ENCODE peak calls at places on chromosomes 3 and 15, in five cellular contexts. F is upper lobe of right lung, L is progenitor cell of endocrine pancreas, Q is coronary artery, E is thoracic aorta. O is an unnamed sample.

GRCh38 chr3:138935864-138936762 is 10.8 kb downstream of the FOXL2 start:
- DNase-seq in F (peak; percentile 88), L (peak; percentile 86), Q (no peak), E (no peak), O (no peak)

GRCh38 chr3:42504334-42505202 is 2.1 kb downstream of the VIPR1 start:
- DNase-seq in F (peak; percentile 40), L (no peak), Q (peak; percentile 22), E (no peak), O (peak; percentile 47)

GRCh38 chr3:104273046-104273649 is 1093.6 kb upstream of the ALCAM start:
- DNase-seq in F (no peak), L (no peak), Q (no peak), E (no peak), O (no peak)

GRCh38 chr15:70362911-70363310 is 265.2 kb upstream of the TLE3 start:
- DNase-seq in F (peak; percentile 71), L (no peak), Q (peak; percentile 69), E (no peak), O (peak; percentile 67)

GRCh38 chr3:152100491-152101086 is 168.1 kb upstream of the MBNL1 start:
- DNase-seq in F (no peak), L (no peak), Q (no peak), E (no peak), O (no peak)

GRCh38 chr3:87268646-87269211 is 7.7 kb downstream of the POU1F1 start:
- DNase-seq in F (no peak), L (no peak), Q (no peak), E (no peak), O (no peak)

GRCh38 chr15:101250931-101251829 is 668 bp downstream of the CHSY1 start:
- DNase-seq in F (no peak), L (peak; percentile 49), Q (no peak), E (no peak), O (no peak)

GRCh38 chr15:68822818-68823217 is 2.1 kb upstream of the ANP32A start:
- DNase-seq in F (no peak), L (no peak), Q (no peak), E (no peak), O (no peak)

GRCh38 chr3:43190682-43191081 is 84.8 kb upstream of the POMGNT2 start:
- DNase-seq in F (no peak), L (no peak), Q (no peak), E (no peak), O (no peak)

GRCh38 chr15:40702077-40702476 is 7.1 kb downstream of the RAD51 start:
- DNase-seq in F (no peak), L (no peak), Q (no peak), E (no peak), O (no peak)

GRCh38 chr3:61600195-61600594 is 38.8 kb downstream of the PTPRG start:
- DNase-seq in F (no peak), L (no peak), Q (no peak), E (no peak), O (no peak)

GRCh38 chr15:95922431-95922830 is 408.1 kb upstream of the NR2F2 start:
- DNase-seq in F (no peak), L (no peak), Q (no peak), E (no peak), O (no peak)

GRCh38 chr15:74525946-74526345 is 15.1 kb upstream of the ARID3B start:
- DNase-seq in F (no peak), L (no peak), Q (no peak), E (no peak), O (no peak)

GRCh38 chr3:37859908-37860199 is 1.8 kb upstream of the CTDSPL start:
- DNase-seq in F (no peak), L (no peak), Q (no peak), E (no peak), O (no peak)

GRCh38 chr15:72585659-72586058 is 68.8 kb upstream of the GOLGA6B start:
- DNase-seq in F (no peak), L (no peak), Q (no peak), E (no peak), O (no peak)

GRCh38 chr15:69502470-69503045 is 49.9 kb downstream of the RPLP1 start:
- DNase-seq in F (no peak), L (no peak), Q (no peak), E (no peak), O (peak; percentile 62)

GRCh38 chr15:64895285-64896065 is 16.2 kb upstream of the ANKDD1A start:
- DNase-seq in F (no peak), L (no peak), Q (no peak), E (no peak), O (no peak)

GRCh38 chr15:49843725-49844124 is 222.9 kb downstream of the DTWD1 start:
- DNase-seq in F (no peak), L (no peak), Q (no peak), E (no peak), O (no peak)

GRCh38 chr3:124776856-124777255 is 46.6 kb downstream of the UMPS start:
- DNase-seq in F (no peak), L (no peak), Q (no peak), E (no peak), O (no peak)

GRCh38 chr3:80612366-80612765 is 844.6 kb upstream of the ROBO1 start:
- DNase-seq in F (no peak), L (no peak), Q (no peak), E (no peak), O (no peak)

GRCh38 chr3:45273681-45274515 is 47.8 kb upstream of the TMEM158 start:
- DNase-seq in F (no peak), L (no peak), Q (no peak), E (no peak), O (no peak)

GRCh38 chr3:175485436-175485835 is 626.3 kb downstream of the NAALADL2 start:
- DNase-seq in F (no peak), L (no peak), Q (no peak), E (no peak), O (no peak)

GRCh38 chr3:126936110-126936509 is 46.8 kb upstream of the PLXNA1 start:
- DNase-seq in F (no peak), L (no peak), Q (no peak), E (no peak), O (no peak)

GRCh38 chr15:73108676-73109075 is 56.4 kb downstream of the NEO1 start:
- DNase-seq in F (no peak), L (no peak), Q (no peak), E (no peak), O (no peak)

GRCh38 chr15:59311245-59311644 is 61.4 kb downstream of the MYO1E start:
- DNase-seq in F (no peak), L (no peak), Q (no peak), E (no peak), O (no peak)

GRCh38 chr3:165259518-165260193 is 63.5 kb upstream of the SLITRK3 start:
- DNase-seq in F (no peak), L (no peak), Q (no peak), E (no peak), O (no peak)

DNA sequence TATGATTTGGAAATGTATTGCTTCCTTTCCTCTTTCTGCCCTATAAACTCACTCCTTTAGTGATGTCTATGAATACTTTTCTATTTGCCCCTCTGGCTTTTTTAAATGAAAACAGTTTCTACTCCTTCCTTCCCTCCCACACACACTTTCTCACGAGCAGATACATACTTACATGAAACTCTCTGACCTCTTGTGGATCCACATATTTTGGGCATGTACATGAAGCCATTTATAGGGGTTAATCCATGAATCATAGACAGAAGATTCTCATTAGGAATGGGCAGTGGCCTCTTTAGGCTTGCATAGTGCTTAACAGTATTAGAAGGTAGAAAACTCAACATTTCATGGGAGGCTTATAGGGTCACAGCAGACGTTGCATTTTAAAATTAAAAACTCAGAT is 24.8 kb downstream of the ANAPC13 start:
- DNase-seq in F (no peak), L (no peak), Q (no peak), E (no peak), O (no peak)
- TF ChIP-seq CTCF in F (no peak), L (no peak), Q (no peak), E (no peak), O (no peak)

GRCh38 chr3:51535146-51536019 is 3.1 kb upstream of the RAD54L2 start:
- DNase-seq in F (no peak), L (no peak), Q (no peak), E (no peak), O (no peak)

GRCh38 chr3:51539291-51539891 is 872 bp downstream of the RAD54L2 start:
- DNase-seq in F (no peak), L (no peak), Q (no peak), E (peak; percentile 33), O (no peak)

GRCh38 chr3:51538115-51538458 is 432 bp upstream of the RAD54L2 start:
- DNase-seq in F (no peak), L (no peak), Q (no peak), E (no peak), O (no peak)

GRCh38 chr3:51544011-51544775 is 5.7 kb downstream of the RAD54L2 start:
- DNase-seq in F (no peak), L (no peak), Q (no peak), E (no peak), O (no peak)

DNA sequence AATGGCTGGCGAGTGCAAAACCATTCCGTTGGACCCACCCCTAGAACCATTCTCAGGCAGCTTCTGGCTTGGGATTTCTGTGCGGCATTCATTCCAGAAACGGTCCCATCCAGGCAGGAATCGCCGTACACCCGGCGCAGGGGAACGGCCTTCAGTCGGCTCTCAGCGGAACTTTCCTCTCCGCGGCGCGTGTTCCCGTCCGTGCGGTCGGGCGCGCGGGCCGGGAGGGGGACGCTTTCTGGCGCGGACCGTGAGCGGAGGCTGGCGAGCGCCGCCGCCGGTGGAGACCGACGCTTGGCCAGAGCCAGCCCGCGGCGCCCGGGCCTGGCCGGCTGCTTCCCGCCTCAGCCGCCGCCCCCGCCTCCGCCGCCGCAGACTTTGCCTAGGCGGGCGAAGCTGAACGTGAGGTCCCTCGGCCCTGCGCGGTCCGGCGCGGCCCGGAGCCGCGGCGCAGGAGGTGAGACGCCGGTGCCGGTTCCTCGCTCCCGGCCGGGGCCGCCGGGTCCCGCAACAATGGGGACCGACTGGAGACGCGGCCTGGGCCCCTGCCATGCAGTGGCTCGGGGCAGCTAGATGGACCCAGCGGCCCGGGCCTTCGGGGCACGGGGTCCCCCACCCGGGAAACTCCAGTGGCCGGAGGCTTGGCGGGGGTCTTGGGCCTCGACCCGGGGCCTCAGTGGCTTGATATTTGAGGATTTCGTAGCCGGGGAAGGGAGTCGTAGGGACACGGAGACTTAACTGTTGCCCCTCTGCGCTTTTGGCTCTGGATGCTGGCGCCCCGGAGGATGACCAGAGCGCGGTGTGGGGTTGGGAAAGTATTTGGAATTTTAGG is at the start of gene RAD54L2:
- DNase-seq in F (peak; percentile 93), L (peak; percentile 61), Q (peak; percentile 86), E (peak; percentile 15), O (peak; percentile 91)
- TF ChIP-seq CTCF in F (peak; percentile 27), L (peak; percentile 35), Q (peak; percentile 29), E (no peak), O (peak; percentile 45)

GRCh38 chr15:88835119-88835518 is 31.9 kb downstream of the ACAN start:
- DNase-seq in F (no peak), L (no peak), Q (no peak), E (no peak), O (no peak)

GRCh38 chr15:88835646-88836045 is 32.4 kb downstream of the ACAN start:
- DNase-seq in F (no peak), L (no peak), Q (no peak), E (no peak), O (no peak)

GRCh38 chr15:88833196-88833595 is 30.0 kb downstream of the ACAN start:
- DNase-seq in F (no peak), L (no peak), Q (no peak), E (no peak), O (no peak)

GRCh38 chr15:88833688-88834087 is 30.5 kb downstream of the ACAN start:
- DNase-seq in F (no peak), L (no peak), Q (no peak), E (no peak), O (no peak)

GRCh38 chr15:88834211-88834812 is 31.1 kb downstream of the ACAN start:
- DNase-seq in F (no peak), L (peak; percentile 30), Q (peak; percentile 81), E (peak; percentile 20), O (no peak)
- TF ChIP-seq CTCF in F (peak; percentile 38), L (peak; percentile 72), Q (peak; percentile 84), E (peak; percentile 74), O (peak; percentile 72)

GRCh38 chr3:120153294-120153693 is 59.0 kb upstream of the GSK3B start:
- DNase-seq in F (no peak), L (no peak), Q (no peak), E (no peak), O (no peak)
- TF ChIP-seq CTCF in F (no peak), L (no peak), Q (no peak), E (no peak), O (no peak)

O was measured in type B pancreatic cell.